ENCODE peak calls at places on chromosomes 13 and 19, in seven cellular contexts. One of them, this sample, is unnamed.

GRCh38 chr19:57888107-57888493 is 737 bp downstream of the ZNF814 start:
- DNase-seq in AG09309: no peak
- DNase-seq in progenitor cell of endocrine pancreas: no peak
- DNase-seq in AG04449: no peak
- DNase-seq in uterus: no peak
- DNase-seq in stimulated activated CD8-positive, alpha-beta memory T cell treated with anti-CD3 and anti-CD28 coated beads, Interleukin-7, amount 100 ng/mL, for 24 hours: no peak
- DNase-seq in heart left ventricle: no peak
- DNase-seq in this sample: no peak

GRCh38 chr19:14632286-14632685 is 42.4 kb downstream of the ADGRE3 start:
- DNase-seq in AG04449: no peak
- DNase-seq in stimulated activated CD8-positive, alpha-beta memory T cell treated with anti-CD3 and anti-CD28 coated beads, Interleukin-7, amount 100 ng/mL, for 24 hours: no peak
- DNase-seq in heart left ventricle: no peak
- DNase-seq in progenitor cell of endocrine pancreas: no peak
- DNase-seq in uterus: no peak
- DNase-seq in AG09309: no peak
- DNase-seq in this sample: no peak

GRCh38 chr13:106122234-106122633 is 413.2 kb downstream of the EFNB2 start:
- DNase-seq in AG04449: no peak
- DNase-seq in uterus: no peak
- DNase-seq in heart left ventricle: no peak
- DNase-seq in AG09309: no peak
- DNase-seq in progenitor cell of endocrine pancreas: no peak
- DNase-seq in stimulated activated CD8-positive, alpha-beta memory T cell treated with anti-CD3 and anti-CD28 coated beads, Interleukin-7, amount 100 ng/mL, for 24 hours: no peak
- DNase-seq in this sample: no peak

GRCh38 chr19:18450021-18450933 is 12.3 kb upstream of the ISYNA1 start:
- DNase-seq in AG09309: no peak
- DNase-seq in stimulated activated CD8-positive, alpha-beta memory T cell treated with anti-CD3 and anti-CD28 coated beads, Interleukin-7, amount 100 ng/mL, for 24 hours: no peak
- DNase-seq in progenitor cell of endocrine pancreas: no peak
- DNase-seq in uterus: no peak
- DNase-seq in AG04449: no peak
- DNase-seq in heart left ventricle: peak
- DNase-seq in this sample: no peak

GRCh38 chr19:33368074-33368864 is 5.2 kb upstream of the CEBPG start:
- DNase-seq in progenitor cell of endocrine pancreas: no peak
- DNase-seq in AG04449: no peak
- DNase-seq in uterus: no peak
- DNase-seq in AG09309: no peak
- DNase-seq in stimulated activated CD8-positive, alpha-beta memory T cell treated with anti-CD3 and anti-CD28 coated beads, Interleukin-7, amount 100 ng/mL, for 24 hours: no peak
- DNase-seq in heart left ventricle: no peak
- DNase-seq in this sample: peak

GRCh38 chr13:59890064-59890463 is 273.7 kb downstream of the DIAPH3 start:
- DNase-seq in stimulated activated CD8-positive, alpha-beta memory T cell treated with anti-CD3 and anti-CD28 coated beads, Interleukin-7, amount 100 ng/mL, for 24 hours: no peak
- DNase-seq in AG09309: peak
- DNase-seq in uterus: no peak
- DNase-seq in heart left ventricle: no peak
- DNase-seq in progenitor cell of endocrine pancreas: no peak
- DNase-seq in AG04449: no peak
- DNase-seq in this sample: no peak

GRCh38 chr13:47413112-47413511 is 516.3 kb upstream of the HTR2A start:
- DNase-seq in AG09309: no peak
- DNase-seq in AG04449: peak
- DNase-seq in progenitor cell of endocrine pancreas: no peak
- DNase-seq in heart left ventricle: no peak
- DNase-seq in stimulated activated CD8-positive, alpha-beta memory T cell treated with anti-CD3 and anti-CD28 coated beads, Interleukin-7, amount 100 ng/mL, for 24 hours: no peak
- DNase-seq in uterus: no peak
- DNase-seq in this sample: no peak

GRCh38 chr19:39645800-39646411 is 9.8 kb upstream of the LGALS16 start:
- DNase-seq in uterus: no peak
- DNase-seq in AG04449: no peak
- DNase-seq in heart left ventricle: no peak
- DNase-seq in stimulated activated CD8-positive, alpha-beta memory T cell treated with anti-CD3 and anti-CD28 coated beads, Interleukin-7, amount 100 ng/mL, for 24 hours: no peak
- DNase-seq in AG09309: no peak
- DNase-seq in progenitor cell of endocrine pancreas: peak
- DNase-seq in this sample: peak

GRCh38 chr19:38634757-38635482 is 12.5 kb upstream of the ACTN4 start:
- DNase-seq in AG04449: no peak
- DNase-seq in uterus: peak
- DNase-seq in AG09309: no peak
- DNase-seq in heart left ventricle: peak
- DNase-seq in progenitor cell of endocrine pancreas: peak
- DNase-seq in stimulated activated CD8-positive, alpha-beta memory T cell treated with anti-CD3 and anti-CD28 coated beads, Interleukin-7, amount 100 ng/mL, for 24 hours: peak
- DNase-seq in this sample: peak

GRCh38 chr19:46239193-46239767 is 9.7 kb downstream of the IGFL1 start:
- DNase-seq in AG04449: no peak
- DNase-seq in stimulated activated CD8-positive, alpha-beta memory T cell treated with anti-CD3 and anti-CD28 coated beads, Interleukin-7, amount 100 ng/mL, for 24 hours: no peak
- DNase-seq in progenitor cell of endocrine pancreas: no peak
- DNase-seq in uterus: no peak
- DNase-seq in AG09309: no peak
- DNase-seq in heart left ventricle: no peak
- DNase-seq in this sample: no peak

GRCh38 chr19:3296034-3296433 is 70.3 kb upstream of the NFIC start:
- DNase-seq in uterus: no peak
- DNase-seq in AG04449: no peak
- DNase-seq in heart left ventricle: no peak
- DNase-seq in progenitor cell of endocrine pancreas: no peak
- DNase-seq in stimulated activated CD8-positive, alpha-beta memory T cell treated with anti-CD3 and anti-CD28 coated beads, Interleukin-7, amount 100 ng/mL, for 24 hours: no peak
- DNase-seq in AG09309: no peak
- DNase-seq in this sample: no peak

GRCh38 chr19:13228561-13228960 is 78.3 kb downstream of the IER2 start:
- DNase-seq in progenitor cell of endocrine pancreas: no peak
- DNase-seq in AG04449: no peak
- DNase-seq in uterus: no peak
- DNase-seq in heart left ventricle: no peak
- DNase-seq in AG09309: no peak
- DNase-seq in stimulated activated CD8-positive, alpha-beta memory T cell treated with anti-CD3 and anti-CD28 coated beads, Interleukin-7, amount 100 ng/mL, for 24 hours: no peak
- DNase-seq in this sample: no peak

GRCh38 chr19:40642062-40642706 is 41.0 kb downstream of the LTBP4 start:
- DNase-seq in AG04449: no peak
- DNase-seq in stimulated activated CD8-positive, alpha-beta memory T cell treated with anti-CD3 and anti-CD28 coated beads, Interleukin-7, amount 100 ng/mL, for 24 hours: no peak
- DNase-seq in heart left ventricle: no peak
- DNase-seq in progenitor cell of endocrine pancreas: no peak
- DNase-seq in AG09309: no peak
- DNase-seq in uterus: no peak
- DNase-seq in this sample: no peak

GRCh38 chr19:30653646-30654386 is 281.6 kb downstream of the ZNF536 start:
- DNase-seq in AG04449: no peak
- DNase-seq in stimulated activated CD8-positive, alpha-beta memory T cell treated with anti-CD3 and anti-CD28 coated beads, Interleukin-7, amount 100 ng/mL, for 24 hours: no peak
- DNase-seq in progenitor cell of endocrine pancreas: no peak
- DNase-seq in heart left ventricle: no peak
- DNase-seq in uterus: no peak
- DNase-seq in AG09309: no peak
- DNase-seq in this sample: no peak

GRCh38 chr13:34338102-34338501 is 520.2 kb downstream of the RFC3 start:
- DNase-seq in heart left ventricle: no peak
- DNase-seq in AG04449: no peak
- DNase-seq in stimulated activated CD8-positive, alpha-beta memory T cell treated with anti-CD3 and anti-CD28 coated beads, Interleukin-7, amount 100 ng/mL, for 24 hours: no peak
- DNase-seq in AG09309: no peak
- DNase-seq in uterus: no peak
- DNase-seq in progenitor cell of endocrine pancreas: no peak
- DNase-seq in this sample: no peak

GRCh38 chr19:2625434-2625833 is 77.1 kb downstream of the GNG7 start:
- DNase-seq in AG04449: no peak
- DNase-seq in stimulated activated CD8-positive, alpha-beta memory T cell treated with anti-CD3 and anti-CD28 coated beads, Interleukin-7, amount 100 ng/mL, for 24 hours: no peak
- DNase-seq in heart left ventricle: no peak
- DNase-seq in AG09309: no peak
- DNase-seq in progenitor cell of endocrine pancreas: no peak
- DNase-seq in uterus: no peak
- DNase-seq in this sample: peak

GRCh38 chr13:73607489-73608156 is 526.6 kb downstream of the KLF12 start:
- DNase-seq in heart left ventricle: no peak
- DNase-seq in AG04449: no peak
- DNase-seq in uterus: no peak
- DNase-seq in AG09309: no peak
- DNase-seq in progenitor cell of endocrine pancreas: no peak
- DNase-seq in stimulated activated CD8-positive, alpha-beta memory T cell treated with anti-CD3 and anti-CD28 coated beads, Interleukin-7, amount 100 ng/mL, for 24 hours: no peak
- DNase-seq in this sample: peak

GRCh38 chr19:37334179-37335071 is 36.5 kb upstream of the ZNF527 start:
- DNase-seq in stimulated activated CD8-positive, alpha-beta memory T cell treated with anti-CD3 and anti-CD28 coated beads, Interleukin-7, amount 100 ng/mL, for 24 hours: peak
- DNase-seq in progenitor cell of endocrine pancreas: peak
- DNase-seq in AG09309: peak
- DNase-seq in AG04449: peak
- DNase-seq in uterus: peak
- DNase-seq in heart left ventricle: peak
- DNase-seq in this sample: peak

GRCh38 chr19:32816555-32817099 is 52.9 kb downstream of the SLC7A9 start:
- DNase-seq in AG04449: no peak
- DNase-seq in progenitor cell of endocrine pancreas: no peak
- DNase-seq in stimulated activated CD8-positive, alpha-beta memory T cell treated with anti-CD3 and anti-CD28 coated beads, Interleukin-7, amount 100 ng/mL, for 24 hours: no peak
- DNase-seq in heart left ventricle: no peak
- DNase-seq in AG09309: no peak
- DNase-seq in uterus: no peak
- DNase-seq in this sample: peak

GRCh38 chr19:44677019-44677809 is 5.9 kb downstream of the CEACAM19 start:
- DNase-seq in heart left ventricle: no peak
- DNase-seq in AG09309: no peak
- DNase-seq in uterus: no peak
- DNase-seq in stimulated activated CD8-positive, alpha-beta memory T cell treated with anti-CD3 and anti-CD28 coated beads, Interleukin-7, amount 100 ng/mL, for 24 hours: no peak
- DNase-seq in AG04449: peak
- DNase-seq in progenitor cell of endocrine pancreas: no peak
- DNase-seq in this sample: peak

GRCh38 chr13:45782327-45783045 is 69.1 kb downstream of the SIAH3 start:
- DNase-seq in heart left ventricle: no peak
- DNase-seq in stimulated activated CD8-positive, alpha-beta memory T cell treated with anti-CD3 and anti-CD28 coated beads, Interleukin-7, amount 100 ng/mL, for 24 hours: no peak
- DNase-seq in progenitor cell of endocrine pancreas: no peak
- DNase-seq in AG04449: no peak
- DNase-seq in AG09309: no peak
- DNase-seq in uterus: no peak
- DNase-seq in this sample: no peak

GRCh38 chr19:30342901-30343300 is 29.3 kb upstream of the ZNF536 start:
- DNase-seq in uterus: no peak
- DNase-seq in AG09309: no peak
- DNase-seq in heart left ventricle: no peak
- DNase-seq in AG04449: no peak
- DNase-seq in stimulated activated CD8-positive, alpha-beta memory T cell treated with anti-CD3 and anti-CD28 coated beads, Interleukin-7, amount 100 ng/mL, for 24 hours: no peak
- DNase-seq in progenitor cell of endocrine pancreas: no peak
- DNase-seq in this sample: no peak

GRCh38 chr19:39275578-39275977 is 7.4 kb downstream of the IFNL2 start:
- DNase-seq in stimulated activated CD8-positive, alpha-beta memory T cell treated with anti-CD3 and anti-CD28 coated beads, Interleukin-7, amount 100 ng/mL, for 24 hours: no peak
- DNase-seq in progenitor cell of endocrine pancreas: no peak
- DNase-seq in AG04449: no peak
- DNase-seq in AG09309: no peak
- DNase-seq in heart left ventricle: no peak
- DNase-seq in uterus: no peak
- DNase-seq in this sample: no peak

GRCh38 chr19:15913830-15914229 is 16.0 kb upstream of the CYP4F2 start:
- DNase-seq in AG09309: no peak
- DNase-seq in AG04449: no peak
- DNase-seq in heart left ventricle: no peak
- DNase-seq in uterus: no peak
- DNase-seq in stimulated activated CD8-positive, alpha-beta memory T cell treated with anti-CD3 and anti-CD28 coated beads, Interleukin-7, amount 100 ng/mL, for 24 hours: no peak
- DNase-seq in progenitor cell of endocrine pancreas: no peak
- DNase-seq in this sample: no peak

GRCh38 chr19:47229674-47230121 is 1.3 kb downstream of the BBC3 start:
- DNase-seq in stimulated activated CD8-positive, alpha-beta memory T cell treated with anti-CD3 and anti-CD28 coated beads, Interleukin-7, amount 100 ng/mL, for 24 hours: no peak
- DNase-seq in AG09309: no peak
- DNase-seq in AG04449: no peak
- DNase-seq in heart left ventricle: no peak
- DNase-seq in progenitor cell of endocrine pancreas: no peak
- DNase-seq in uterus: no peak
- DNase-seq in this sample: peak

GRCh38 chr19:42272989-42273406 is 3.9 kb downstream of the CIC start:
- DNase-seq in AG04449: no peak
- DNase-seq in AG09309: no peak
- DNase-seq in progenitor cell of endocrine pancreas: no peak
- DNase-seq in heart left ventricle: no peak
- DNase-seq in stimulated activated CD8-positive, alpha-beta memory T cell treated with anti-CD3 and anti-CD28 coated beads, Interleukin-7, amount 100 ng/mL, for 24 hours: no peak
- DNase-seq in uterus: no peak
- DNase-seq in this sample: no peak

GRCh38 chr13:112783135-112783945 is 93.5 kb downstream of the ATP11A start:
- DNase-seq in uterus: peak
- DNase-seq in heart left ventricle: no peak
- DNase-seq in stimulated activated CD8-positive, alpha-beta memory T cell treated with anti-CD3 and anti-CD28 coated beads, Interleukin-7, amount 100 ng/mL, for 24 hours: no peak
- DNase-seq in progenitor cell of endocrine pancreas: no peak
- DNase-seq in AG09309: peak
- DNase-seq in AG04449: no peak
- DNase-seq in this sample: no peak

GRCh38 chr13:65656740-65657329 is 1573.3 kb downstream of the PCDH9 start:
- DNase-seq in progenitor cell of endocrine pancreas: no peak
- DNase-seq in stimulated activated CD8-positive, alpha-beta memory T cell treated with anti-CD3 and anti-CD28 coated beads, Interleukin-7, amount 100 ng/mL, for 24 hours: no peak
- DNase-seq in AG04449: no peak
- DNase-seq in heart left ventricle: no peak
- DNase-seq in AG09309: no peak
- DNase-seq in uterus: no peak
- DNase-seq in this sample: peak

GRCh38 chr13:66994097-66994496 is 236.0 kb downstream of the PCDH9 start:
- DNase-seq in progenitor cell of endocrine pancreas: peak
- DNase-seq in uterus: no peak
- DNase-seq in AG04449: no peak
- DNase-seq in heart left ventricle: peak
- DNase-seq in stimulated activated CD8-positive, alpha-beta memory T cell treated with anti-CD3 and anti-CD28 coated beads, Interleukin-7, amount 100 ng/mL, for 24 hours: no peak
- DNase-seq in AG09309: no peak
- DNase-seq in this sample: peak

GRCh38 chr19:30570194-30570593 is 198.0 kb downstream of the ZNF536 start:
- DNase-seq in uterus: no peak
- DNase-seq in heart left ventricle: no peak
- DNase-seq in progenitor cell of endocrine pancreas: no peak
- DNase-seq in stimulated activated CD8-positive, alpha-beta memory T cell treated with anti-CD3 and anti-CD28 coated beads, Interleukin-7, amount 100 ng/mL, for 24 hours: no peak
- DNase-seq in AG04449: no peak
- DNase-seq in AG09309: no peak
- DNase-seq in this sample: no peak

GRCh38 chr19:12701596-12702282 is 5.3 kb upstream of the FBXW9 start:
- DNase-seq in uterus: no peak
- DNase-seq in heart left ventricle: no peak
- DNase-seq in stimulated activated CD8-positive, alpha-beta memory T cell treated with anti-CD3 and anti-CD28 coated beads, Interleukin-7, amount 100 ng/mL, for 24 hours: no peak
- DNase-seq in AG04449: no peak
- DNase-seq in AG09309: no peak
- DNase-seq in progenitor cell of endocrine pancreas: no peak
- DNase-seq in this sample: no peak

GRCh38 chr19:44573647-44574046 is 39.7 kb upstream of the IGSF23 start:
- DNase-seq in progenitor cell of endocrine pancreas: no peak
- DNase-seq in stimulated activated CD8-positive, alpha-beta memory T cell treated with anti-CD3 and anti-CD28 coated beads, Interleukin-7, amount 100 ng/mL, for 24 hours: no peak
- DNase-seq in heart left ventricle: no peak
- DNase-seq in AG04449: no peak
- DNase-seq in AG09309: no peak
- DNase-seq in uterus: no peak
- DNase-seq in this sample: no peak

GRCh38 chr19:55024111-55024510 is 14.0 kb downstream of the GP6 start:
- DNase-seq in heart left ventricle: no peak
- DNase-seq in stimulated activated CD8-positive, alpha-beta memory T cell treated with anti-CD3 and anti-CD28 coated beads, Interleukin-7, amount 100 ng/mL, for 24 hours: no peak
- DNase-seq in AG09309: no peak
- DNase-seq in AG04449: no peak
- DNase-seq in progenitor cell of endocrine pancreas: no peak
- DNase-seq in uterus: no peak
- DNase-seq in this sample: no peak

GRCh38 chr19:30319411-30319810 is 52.8 kb upstream of the ZNF536 start:
- DNase-seq in uterus: no peak
- DNase-seq in progenitor cell of endocrine pancreas: no peak
- DNase-seq in stimulated activated CD8-positive, alpha-beta memory T cell treated with anti-CD3 and anti-CD28 coated beads, Interleukin-7, amount 100 ng/mL, for 24 hours: no peak
- DNase-seq in AG09309: no peak
- DNase-seq in heart left ventricle: no peak
- DNase-seq in AG04449: no peak
- DNase-seq in this sample: no peak

This sample was measured in kidney tubule cell.